ENCODE peak calls at places on chromosome 7, in seven cellular contexts. E is CD8-positive, alpha-beta memory T cell; F is activated T-cell treated with anti-CD3 and anti-CD28 coated beads for 24 hours; K is putamen; S is T-helper 2 cell; N is GDM1; G is adipocyte. Z is an unnamed sample.

GRCh38 chr7:30276203-30276900 is 8.0 kb upstream of the ZNRF2 start:
- DNase-seq in E (peak; percentile 15), F (peak; percentile 30), K (peak; percentile 47), S (peak; percentile 24), N (no peak), G (peak; percentile 77), Z (no peak)

GRCh38 chr7:29122081-29122480 is 24.3 kb downstream of the CPVL start:
- DNase-seq in E (no peak), F (no peak), K (no peak), S (no peak), N (no peak), G (no peak), Z (no peak)

GRCh38 chr7:16891338-16891737 is 9.6 kb upstream of the AGR3 start:
- DNase-seq in E (no peak), F (no peak), K (peak; percentile 15), S (no peak), N (peak; percentile 61), G (peak; percentile 86), Z (no peak)

GRCh38 chr7:148697256-148697841 is 1.4 kb upstream of the CUL1 start:
- DNase-seq in E (peak; percentile 15), F (peak; percentile 61), K (no peak), S (peak; percentile 13), N (no peak), G (peak; percentile 55), Z (no peak)

GRCh38 chr7:112201421-112201820 is 4.8 kb downstream of the DOCK4 start:
- DNase-seq in E (no peak), F (no peak), K (no peak), S (no peak), N (no peak), G (peak; percentile 66), Z (no peak)

GRCh38 chr7:13981070-13981469 is 8.4 kb downstream of the ETV1 start:
- DNase-seq in E (no peak), F (no peak), K (no peak), S (no peak), N (no peak), G (peak; percentile 93), Z (no peak)

GRCh38 chr7:2736411-2736914 is 48.5 kb downstream of the AMZ1 start:
- DNase-seq in E (no peak), F (no peak), K (no peak), S (no peak), N (no peak), G (no peak), Z (no peak)

GRCh38 chr7:139699640-139700504 is 77.9 kb downstream of the HIPK2 start:
- DNase-seq in E (no peak), F (no peak), K (no peak), S (no peak), N (no peak), G (no peak), Z (no peak)

GRCh38 chr7:21023841-21024502 is 237.3 kb upstream of the SP8 start:
- DNase-seq in E (no peak), F (no peak), K (no peak), S (no peak), N (no peak), G (no peak), Z (no peak)

GRCh38 chr7:155422599-155423336 is 35.2 kb upstream of the EN2 start:
- DNase-seq in E (no peak), F (no peak), K (no peak), S (no peak), N (no peak), G (no peak), Z (no peak)

Z was measured in SIG-M5.